ENCODE peak calls at places on chromosomes 7 and 10, in four cellular contexts. Q is A673, A is AG09309, O is fibroblast of the aortic adventitia. I is an unnamed sample.

GRCh38 chr10:125134483-125134848 is 25.9 kb downstream of the CTBP2 start:
- DNase-seq in Q (no peak), A (no peak), O (no peak), I (no peak)

GRCh38 chr10:61662794-61663259 is at the start of gene CABCOCO1:
- DNase-seq in Q (peak), A (no peak), O (peak), I (peak)

GRCh38 chr10:36880898-36881297 is 244.5 kb upstream of the ANKRD30A start:
- DNase-seq in Q (peak), A (peak), O (peak), I (peak)

GRCh38 chr7:139242741-139243281 is 11.8 kb downstream of the UBN2 start:
- DNase-seq in Q (no peak), A (no peak), O (peak), I (peak)

GRCh38 chr7:33726582-33726981 is 178.8 kb upstream of the BMPER start:
- DNase-seq in Q (no peak), A (no peak), O (no peak), I (peak)

GRCh38 chr10:6699336-6699735 is 119.3 kb upstream of the PRKCQ start:
- DNase-seq in Q (no peak), A (no peak), O (no peak), I (no peak)

GRCh38 chr10:91162495-91163268 is 57.8 kb upstream of the PCGF5 start:
- DNase-seq in Q (peak), A (no peak), O (peak), I (peak)

GRCh38 chr7:69932034-69932628 is 333.9 kb downstream of the AUTS2 start:
- DNase-seq in Q (peak), A (peak), O (peak), I (peak)

GRCh38 chr10:33381897-33382578 is 47.6 kb upstream of the NRP1 start:
- DNase-seq in Q (no peak), A (peak), O (peak), I (no peak)

GRCh38 chr7:102456327-102456726 is 8.3 kb downstream of the ALKBH4 start:
- DNase-seq in Q (no peak), A (no peak), O (no peak), I (no peak)

GRCh38 chr10:60828489-60828852 is 50.2 kb downstream of the CDK1 start:
- DNase-seq in Q (peak), A (no peak), O (peak), I (peak)

DNA sequence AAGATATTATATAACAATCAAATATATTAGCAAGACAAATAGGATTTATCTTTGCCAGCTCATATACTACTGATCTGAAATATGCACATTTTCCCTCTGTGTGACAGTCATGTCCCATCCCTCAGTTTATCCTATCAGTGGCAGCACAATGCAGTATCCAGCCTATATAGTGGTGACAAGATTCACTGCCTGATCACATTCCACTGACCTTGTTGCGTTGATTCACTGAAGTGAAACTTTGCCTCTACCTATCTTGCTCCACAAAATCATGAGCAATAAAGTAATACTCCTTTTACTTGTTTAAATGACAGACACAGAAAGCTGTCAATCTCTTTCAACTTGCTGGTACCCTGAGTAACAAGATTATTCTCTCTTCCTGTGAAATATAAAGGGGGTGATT is 6.3 kb downstream of the PSMA2 start:
- DNase-seq in Q (no peak), A (no peak), O (no peak), I (no peak)
- H3K4me3 ChIP-seq in Q (no peak), A (no peak), O (no peak), I (no peak)

GRCh38 chr10:72951760-72952159 is 2.8 kb downstream of the PLA2G12B start:
- DNase-seq in Q (no peak), A (no peak), O (no peak), I (no peak)
- H3K4me3 ChIP-seq in Q (no peak), A (no peak), O (no peak), I (no peak)

GRCh38 chr7:43454936-43455518 is 127.9 kb upstream of the STK17A start:
- DNase-seq in Q (peak), A (no peak), O (peak), I (peak)
- H3K4me3 ChIP-seq in Q (no peak), A (no peak), O (no peak), I (no peak)

GRCh38 chr10:14433147-14433546 is 102.4 kb upstream of the FRMD4A start:
- DNase-seq in Q (no peak), A (no peak), O (no peak), I (no peak)

GRCh38 chr10:14423111-14423744 is 92.5 kb upstream of the FRMD4A start:
- DNase-seq in Q (no peak), A (no peak), O (no peak), I (no peak)

GRCh38 chr10:14425031-14425430 is 94.3 kb upstream of the FRMD4A start:
- DNase-seq in Q (no peak), A (no peak), O (no peak), I (no peak)

GRCh38 chr10:14431868-14432267 is 101.1 kb upstream of the FRMD4A start:
- DNase-seq in Q (no peak), A (no peak), O (no peak), I (no peak)

DNA sequence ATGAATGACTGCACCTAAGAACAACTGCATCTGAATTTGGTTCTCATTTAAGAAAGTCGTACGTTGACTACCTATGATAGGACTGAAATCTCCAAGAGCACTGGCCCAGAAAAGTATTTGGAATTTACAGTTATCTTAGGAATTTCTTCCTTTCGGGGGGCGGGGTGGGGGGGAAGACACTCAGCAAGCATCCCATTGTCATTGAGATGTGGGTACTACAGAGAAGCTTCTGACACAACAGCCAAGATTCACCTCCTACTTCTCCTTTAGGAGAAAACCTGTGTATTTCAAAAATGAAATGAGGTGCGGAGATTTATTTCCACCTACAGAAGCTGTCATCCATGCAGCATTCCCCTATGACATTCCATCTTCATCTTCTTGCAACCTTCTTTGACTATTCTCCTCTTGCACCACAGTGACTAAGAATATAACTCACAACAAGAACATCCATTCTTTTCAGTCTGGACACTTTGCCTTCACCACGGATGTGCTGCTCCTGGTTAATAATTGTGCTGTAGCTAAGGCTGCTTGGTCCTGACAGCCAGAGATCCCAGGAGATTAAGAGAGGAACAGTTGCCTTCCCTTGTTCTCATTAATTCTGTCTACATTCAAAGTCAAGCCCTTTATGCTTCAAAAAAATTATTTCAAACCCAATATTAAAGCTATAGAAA is 98.5 kb upstream of the FRMD4A start:
- DNase-seq in Q (no peak), A (no peak), O (no peak), I (no peak)
- H3K4me3 ChIP-seq in Q (no peak), A (no peak), O (no peak), I (no peak)